ENCODE peak calls at places on chromosomes 2 and 18, in eight cellular contexts. W, N, S, Y, E, O, R and X are unnamed samples.

GRCh38 chr2:120261387-120262006 is 8.8 kb downstream of the RALB start:
- DNase-seq in O (no peak), R (no peak), N (no peak), S (no peak), E (no peak), W (peak; percentile 53), Y (no peak), X (no peak)

GRCh38 chr18:63817441-63818051 is 42.3 kb downstream of the SERPINB7 start:
- DNase-seq in S (no peak), O (peak; percentile 44), N (no peak), R (peak; percentile 97), Y (peak; percentile 96), E (no peak), W (no peak), X (peak; percentile 56)

GRCh38 chr2:38109732-38110181 is 33.8 kb upstream of the CYP1B1 start:
- DNase-seq in O (no peak), N (no peak), S (no peak), W (no peak), R (peak; percentile 40), Y (peak; percentile 77), E (no peak), X (no peak)

GRCh38 chr2:54416166-54416798 is 39.8 kb upstream of the SPTBN1 start:
- DNase-seq in E (no peak), N (no peak), O (peak; percentile 23), R (peak; percentile 34), Y (no peak), W (no peak), S (no peak), X (peak; percentile 82)

GRCh38 chr2:240236217-240237111 is 96.0 kb upstream of the OTOS start:
- DNase-seq in E (no peak), N (no peak), R (no peak), Y (no peak), O (no peak), S (peak; percentile 60), W (peak; percentile 32), X (no peak)

GRCh38 chr2:32752205-32752604 is 124.4 kb downstream of the TTC27 start:
- DNase-seq in N (no peak), E (no peak), R (peak; percentile 73), W (no peak), O (peak; percentile 31), Y (peak; percentile 72), S (no peak), X (peak; percentile 45)

GRCh38 chr2:234488913-234489451 is 7.9 kb downstream of the ARL4C start:
- DNase-seq in O (no peak), S (no peak), N (no peak), W (no peak), R (no peak), Y (no peak), E (no peak), X (no peak)

GRCh38 chr2:177894546-177894945 is 178.0 kb downstream of the PDE11A start:
- DNase-seq in W (no peak), N (no peak), Y (no peak), R (no peak), O (no peak), S (no peak), E (no peak), X (no peak)

GRCh38 chr2:232491139-232491780 is 3.6 kb upstream of the ECEL1 start:
- DNase-seq in O (no peak), R (no peak), Y (no peak), E (no peak), S (no peak), N (no peak), W (no peak), X (no peak)

GRCh38 chr2:209556354-209556961 is 132.6 kb downstream of the MAP2 start:
- DNase-seq in Y (peak; percentile 54), O (peak; percentile 61), W (peak; percentile 62), S (peak; percentile 20), N (peak; percentile 8), R (peak; percentile 80), E (peak; percentile 47), X (peak; percentile 84)

GRCh38 chr18:48983793-48984437 is 33.1 kb upstream of the SMAD7 start:
- DNase-seq in E (no peak), N (no peak), S (peak; percentile 45), O (no peak), R (peak; percentile 46), Y (no peak), W (peak; percentile 33), X (peak; percentile 38)

GRCh38 chr2:183035298-183035953 is 2.8 kb downstream of the NCKAP1 start:
- DNase-seq in O (peak; percentile 77), N (peak; percentile 51), S (no peak), Y (peak; percentile 78), W (no peak), E (no peak), R (peak; percentile 83), X (peak; percentile 81)

GRCh38 chr18:55457028-55457427 is 131.0 kb downstream of the TCF4 start:
- DNase-seq in Y (no peak), S (no peak), N (no peak), R (no peak), E (no peak), W (no peak), O (no peak), X (no peak)

GRCh38 chr2:23597687-23598086 is 212.7 kb downstream of the KLHL29 start:
- DNase-seq in S (no peak), E (no peak), O (no peak), Y (no peak), N (no peak), W (no peak), R (no peak), X (no peak)

GRCh38 chr2:138493334-138493733 is 8.2 kb upstream of the SPOPL start:
- DNase-seq in Y (no peak), E (no peak), O (no peak), R (no peak), W (no peak), N (no peak), S (peak; percentile 23), X (no peak)

GRCh38 chr18:1513519-1513918 is 608.8 kb downstream of the ADCYAP1 start:
- DNase-seq in O (no peak), E (no peak), Y (no peak), N (no peak), R (no peak), S (no peak), W (no peak), X (no peak)

GRCh38 chr2:44291281-44292248 is 16.3 kb downstream of the SLC3A1 start:
- DNase-seq in O (peak; percentile 69), R (peak; percentile 86), Y (peak; percentile 76), N (peak; percentile 41), E (peak; percentile 52), W (peak; percentile 71), S (peak; percentile 91), X (peak; percentile 78)

GRCh38 chr18:70998490-70998889 is 709.6 kb downstream of the SOCS6 start:
- DNase-seq in S (no peak), O (no peak), R (peak; percentile 39), E (no peak), N (no peak), W (peak; percentile 2), Y (no peak), X (peak; percentile 42)
- TF ChIP-seq CTCF in S (no peak), O (no peak), R (peak; percentile 40), E (peak; percentile 2), N (peak; percentile 13), W (peak; percentile 9), Y (no peak), X (peak; percentile 43)

GRCh38 chr18:57425096-57425495 is 10.1 kb upstream of the ONECUT2 start:
- DNase-seq in Y (no peak), R (no peak), E (no peak), W (no peak), N (no peak), O (no peak), S (no peak), X (no peak)

GRCh38 chr18:57428221-57429150 is 6.7 kb upstream of the ONECUT2 start:
- DNase-seq in Y (no peak), O (no peak), N (no peak), S (no peak), W (no peak), E (peak; percentile 56), R (no peak), X (no peak)

GRCh38 chr18:57426187-57426586 is 9.0 kb upstream of the ONECUT2 start:
- DNase-seq in N (no peak), E (no peak), R (no peak), Y (no peak), W (no peak), S (no peak), O (no peak), X (no peak)

GRCh38 chr18:57429607-57430165 is 5.5 kb upstream of the ONECUT2 start:
- DNase-seq in Y (no peak), R (no peak), E (peak; percentile 60), W (no peak), S (no peak), N (no peak), O (no peak), X (no peak)

DNA sequence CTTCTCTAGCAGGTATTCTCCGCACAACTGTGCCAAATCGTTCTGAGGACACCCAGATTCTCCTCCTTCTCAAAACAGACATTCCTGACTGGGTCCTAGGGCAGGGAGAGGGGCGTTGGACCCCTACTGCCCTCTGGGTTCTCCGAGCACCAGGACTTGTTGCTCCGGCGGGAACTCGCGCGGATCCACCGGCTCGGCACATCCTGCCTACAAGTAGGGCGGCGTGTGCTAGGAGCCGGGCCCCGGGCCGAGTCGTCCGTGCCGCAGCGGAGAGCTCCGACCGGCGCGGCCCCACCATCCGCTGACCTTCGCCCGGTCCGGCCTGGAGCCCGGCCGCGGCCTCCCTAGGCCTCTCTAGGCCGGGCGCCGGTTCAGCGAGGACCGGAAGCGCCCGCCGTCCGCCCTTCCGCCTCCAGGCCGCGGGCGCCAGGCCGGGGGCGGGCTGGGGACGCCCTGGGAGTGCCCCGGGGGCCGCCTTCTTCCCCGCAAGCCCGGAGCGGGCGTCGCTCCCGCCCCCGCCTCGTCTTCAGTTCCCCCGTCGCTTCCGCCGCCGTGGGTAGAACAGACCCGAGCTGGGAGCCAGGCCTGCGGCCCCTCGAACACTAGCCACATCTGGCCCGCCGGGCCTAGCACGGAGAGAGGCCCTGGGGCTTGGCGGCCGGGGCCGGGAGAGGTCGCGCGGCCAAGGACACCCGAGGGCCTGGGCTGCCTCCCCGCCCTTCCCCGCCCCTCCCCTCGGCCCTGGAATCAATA is 7.6 kb upstream of the ONECUT2 start:
- DNase-seq in E (peak; percentile 73), O (no peak), Y (no peak), R (no peak), W (no peak), S (no peak), N (no peak), X (no peak)
- H3K4me3 ChIP-seq in E (peak overlapping the region; percentile 76), O (no peak overlapping the region), Y (no peak overlapping the region), R (no peak overlapping the region), W (no peak overlapping the region), S (no peak overlapping the region), N (no peak overlapping the region), X (no peak overlapping the region)

GRCh38 chr18:23422751-23423418 is 30.2 kb upstream of the RIOK3 start:
- DNase-seq in E (no peak), W (peak; percentile 95), R (peak; percentile 23), Y (peak; percentile 85), O (no peak), S (no peak), N (no peak), X (no peak)
- TF ChIP-seq CTCF in E (no peak), W (no peak), R (no peak), Y (no peak), O (no peak), S (no peak), N (no peak), X (peak; percentile 3)

GRCh38 chr2:165573534-165574461 is 104.3 kb downstream of the CSRNP3 start:
- DNase-seq in R (peak; percentile 5), O (peak; percentile 53), W (peak; percentile 3), Y (no peak), N (no peak), E (peak; percentile 92), S (peak; percentile 78), X (peak; percentile 33)
- H3K4me3 ChIP-seq in R (peak overlapping the region; percentile 55), O (peak overlapping the region; percentile 43), W (no peak overlapping the region), Y (no peak overlapping the region), N (peak overlapping the region; percentile 22), E (peak overlapping the region; percentile 48), S (peak overlapping the region; percentile 16), X (peak overlapping the region; percentile 47)

GRCh38 chr18:59272971-59273935 is at the start of gene RAX:
- DNase-seq in Y (no peak), W (no peak), N (no peak), O (no peak), S (peak; percentile 46), R (no peak), E (peak; percentile 95), X (peak; percentile 7)
- TF ChIP-seq CTCF in Y (no peak), W (no peak), N (no peak), O (peak; percentile 19), S (peak; percentile 25), R (peak; percentile 5), E (peak; percentile 56), X (peak; percentile 5)